ENCODE peak calls at places on chromosome 21, in four cellular contexts. V, X, I and U are unnamed samples.

GRCh38 chr21:46006547-46007497 is 25.3 kb downstream of the COL6A1 start:
- DNase-seq in V (no peak), X (peak; percentile 23), I (no peak), U (no peak)

GRCh38 chr21:25107708-25108107 is 499.6 kb downstream of the MRPL39 start:
- DNase-seq in V (no peak), X (no peak), I (no peak), U (no peak)

GRCh38 chr21:37829447-37829846 is 86.8 kb downstream of the KCNJ6 start:
- DNase-seq in V (no peak), X (no peak), I (no peak), U (no peak)

GRCh38 chr21:25456672-25457071 is 150.6 kb downstream of the MRPL39 start:
- DNase-seq in V (no peak), X (no peak), I (no peak), U (no peak)

GRCh38 chr21:34881421-34881820 is 167.7 kb downstream of the RUNX1 start:
- DNase-seq in V (no peak), X (no peak), I (no peak), U (no peak)

GRCh38 chr21:44304846-44305245 is 5.0 kb downstream of the PFKL start:
- DNase-seq in V (peak; percentile 50), X (no peak), I (no peak), U (peak; percentile 41)

GRCh38 chr21:27314096-27314495 is 347.2 kb upstream of the ADAMTS5 start:
- DNase-seq in V (no peak), X (no peak), I (no peak), U (no peak)

GRCh38 chr21:18335651-18336050 is 67.9 kb downstream of the TMPRSS15 start:
- DNase-seq in V (no peak), X (no peak), I (no peak), U (no peak)

GRCh38 chr21:23131177-23131576 is 2133.0 kb downstream of the NCAM2 start:
- DNase-seq in V (no peak), X (no peak), I (no peak), U (no peak)

GRCh38 chr21:44301961-44302406 is 2.1 kb downstream of the PFKL start:
- DNase-seq in V (no peak), X (no peak), I (no peak), U (no peak)

GRCh38 chr21:36388835-36389234 is 3.6 kb downstream of the CHAF1B start:
- DNase-seq in V (no peak), X (no peak), I (no peak), U (no peak)

DNA sequence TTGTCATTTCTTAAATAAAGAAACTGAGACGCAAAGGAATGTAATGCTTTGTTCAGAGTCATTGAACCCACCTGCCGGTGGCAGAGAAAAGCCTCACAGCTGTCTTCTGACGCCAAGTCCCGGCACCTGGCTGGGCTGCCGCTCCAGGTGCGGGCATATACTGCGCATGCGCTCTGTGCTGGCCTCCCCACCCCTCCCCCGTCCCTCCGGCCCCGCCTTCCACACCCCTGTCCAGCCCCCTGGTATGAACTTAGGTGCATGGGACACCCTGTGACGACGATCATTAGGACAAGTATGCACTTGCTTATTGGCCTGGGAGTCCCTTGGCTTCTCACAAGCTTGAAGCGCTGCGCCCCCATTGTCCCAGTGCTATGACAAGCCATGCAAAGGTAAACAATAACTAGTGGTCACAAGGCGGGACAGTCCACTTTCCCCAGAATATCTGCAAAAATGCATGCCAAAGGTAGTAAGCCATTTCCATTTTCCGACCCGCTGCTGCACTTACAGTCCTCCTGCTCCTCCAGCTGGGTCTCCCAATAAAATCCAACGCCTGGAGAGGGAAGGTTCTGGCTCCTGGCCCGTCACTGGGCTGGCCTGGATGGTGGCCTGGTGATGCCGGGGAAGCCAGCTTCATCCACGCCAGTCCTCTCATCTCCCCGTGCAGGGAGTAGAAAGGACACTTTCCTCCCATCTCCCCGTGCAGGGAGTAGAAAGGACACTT is 100.4 kb downstream of the PSMG1 start:
- DNase-seq in V (no peak), X (peak; percentile 12), I (no peak), U (no peak)
- TF ChIP-seq CTCF in V (no peak), X (no peak), I (no peak), U (no peak)

GRCh38 chr21:41680444-41681335 is 86.2 kb downstream of the RIPK4 start:
- DNase-seq in V (no peak), X (no peak), I (no peak), U (no peak)
- H3K27ac ChIP-seq in V (no peak overlapping the region), X (no peak overlapping the region), I (no peak overlapping the region), U (no peak overlapping the region)

DNA sequence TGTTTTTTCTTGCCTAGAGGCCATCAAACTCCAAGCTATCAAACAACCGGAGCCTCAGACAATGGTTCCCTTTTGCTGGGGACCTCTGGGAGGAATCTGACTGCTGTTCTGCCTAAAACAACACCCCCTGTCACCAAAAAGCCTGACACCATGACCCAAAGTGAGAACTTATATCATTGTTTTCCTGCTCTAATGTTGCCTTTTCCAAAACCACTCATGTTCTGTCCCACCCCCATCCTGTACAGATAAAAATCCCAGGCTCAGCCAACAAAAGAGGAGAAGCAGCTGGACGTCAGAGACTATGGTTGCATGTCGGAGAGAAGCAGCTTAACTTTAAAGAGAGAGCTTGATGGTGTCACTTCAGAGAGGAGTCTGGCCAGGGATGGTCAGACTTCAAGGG is 327.2 kb upstream of the CXADR start:
- DNase-seq in V (no peak), X (no peak), I (no peak), U (no peak)
- H3K27me3 ChIP-seq in V (no peaks in the 10 kb centered on the region), X (no peaks in the 10 kb centered on the region), I (no peaks in the 10 kb centered on the region), U (no peaks in the 10 kb centered on the region)

DNA sequence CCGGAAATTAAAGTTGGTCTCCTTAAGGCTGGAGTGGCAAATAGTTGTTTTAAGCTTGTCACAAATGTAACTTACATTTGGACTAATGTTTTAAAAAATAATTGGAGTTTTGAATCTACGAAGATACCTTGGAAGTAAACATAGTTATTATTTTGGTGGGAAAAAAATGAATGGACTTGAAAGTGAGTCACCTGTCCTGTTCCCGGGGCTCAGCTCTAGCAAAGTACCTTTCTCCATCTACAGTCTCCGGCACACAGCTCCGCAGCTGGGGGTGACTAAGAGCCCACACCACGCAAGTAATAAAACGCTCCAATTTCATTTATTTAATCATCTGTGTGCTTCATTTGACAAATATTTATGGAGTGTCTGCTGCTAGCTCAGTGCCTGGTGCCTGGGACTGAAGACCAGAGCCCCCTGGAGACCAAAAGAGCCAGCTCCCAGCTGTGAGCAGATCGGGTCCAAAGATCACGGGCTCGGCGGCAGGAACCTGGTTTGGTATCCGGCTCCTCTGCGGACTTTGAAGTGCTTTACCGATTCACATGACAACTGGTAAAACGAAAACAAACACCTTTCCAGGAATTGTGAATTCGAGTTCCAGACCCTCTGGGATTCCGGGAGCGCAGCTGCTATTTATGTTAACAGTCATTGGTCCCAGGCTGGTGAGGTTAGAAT is 1.7 kb upstream of the RIPK4 start:
- DNase-seq in V (no peak), X (no peak), I (peak; percentile 91), U (no peak)
- TF ChIP-seq CTCF in V (no peak), X (no peak), I (peak; percentile 23), U (no peak)

GRCh38 chr21:16195476-16195875 is 465.7 kb downstream of the USP25 start:
- DNase-seq in V (no peak), X (no peak), I (no peak), U (no peak)
- H3K27ac ChIP-seq in V (peak overlapping the region; percentile 57), X (peak overlapping the region; percentile 98), I (peak overlapping the region; percentile 70), U (no peak overlapping the region)

DNA sequence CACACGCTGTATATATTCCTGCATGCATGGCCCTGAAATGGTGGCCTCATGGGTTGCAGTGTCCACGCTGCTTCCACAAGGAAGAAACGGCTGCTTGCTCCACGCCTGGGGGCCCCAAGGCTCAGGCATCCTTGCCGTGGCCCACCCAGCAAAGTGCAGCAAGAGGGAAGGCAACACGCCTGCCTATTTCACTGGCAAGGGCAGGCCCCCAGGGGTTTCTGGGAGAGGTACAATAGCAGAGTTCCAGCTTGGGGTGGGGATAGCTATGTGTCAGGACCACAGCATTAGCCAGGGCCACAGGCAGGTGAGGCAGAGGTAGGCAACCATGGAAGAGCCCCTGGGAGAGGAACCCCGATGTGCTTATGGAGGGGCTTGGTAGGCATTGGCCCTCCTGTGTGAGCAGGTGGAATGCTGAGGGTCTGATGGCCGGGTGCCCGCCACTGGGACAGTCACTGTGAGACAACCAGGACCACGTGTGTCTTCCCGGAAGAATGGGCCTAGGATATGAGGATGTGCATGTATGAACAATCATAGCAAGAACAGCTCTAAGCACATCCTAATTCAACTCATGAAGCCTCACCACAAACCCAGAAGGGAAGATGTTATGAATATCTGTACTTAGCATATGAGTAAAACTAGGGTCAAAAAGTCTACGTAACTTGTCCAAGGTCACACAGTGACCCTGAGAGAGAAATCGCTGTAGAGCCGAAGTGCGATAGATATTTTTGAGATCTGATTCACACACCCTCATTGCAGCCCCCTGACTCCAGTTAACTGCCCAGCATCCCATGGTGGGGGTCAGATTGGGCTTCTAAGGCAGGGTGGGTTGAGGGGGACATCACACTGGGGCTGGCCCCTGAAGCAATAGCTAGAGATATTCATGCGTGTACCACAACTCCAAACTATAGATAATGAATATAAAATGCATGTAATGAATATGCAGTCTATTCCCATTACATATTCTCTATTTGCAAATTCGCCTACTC is 11.8 kb downstream of the TFF2 start:
- DNase-seq in V (no peak), X (no peak), I (peak; percentile 29), U (no peak)
- H3K27me3 ChIP-seq in V (peaks cover 7% of the 10 kb centered on the region), X (no peaks in the 10 kb centered on the region), I (peaks cover 5% of the 10 kb centered on the region), U (no peaks in the 10 kb centered on the region)

GRCh38 chr21:15771311-15771710 is 41.5 kb downstream of the USP25 start:
- DNase-seq in V (no peak), X (no peak), I (no peak), U (no peak)

GRCh38 chr21:15774590-15774989 is 44.8 kb downstream of the USP25 start:
- DNase-seq in V (no peak), X (no peak), I (no peak), U (no peak)

GRCh38 chr21:15772654-15773053 is 42.9 kb downstream of the USP25 start:
- DNase-seq in V (no peak), X (no peak), I (no peak), U (no peak)

GRCh38 chr21:15775291-15775690 is 45.5 kb downstream of the USP25 start:
- DNase-seq in V (no peak), X (no peak), I (no peak), U (no peak)

GRCh38 chr21:15775981-15776380 is 46.2 kb downstream of the USP25 start:
- DNase-seq in V (no peak), X (no peak), I (no peak), U (no peak)
- TF ChIP-seq CTCF in V (no peak), X (no peak), I (no peak), U (no peak)

GRCh38 chr21:28962465-28962864 is 30.2 kb downstream of the LTN1 start:
- DNase-seq in V (no peak), X (no peak), I (no peak), U (no peak)

GRCh38 chr21:28963831-28964230 is 28.8 kb downstream of the LTN1 start:
- DNase-seq in V (no peak), X (no peak), I (no peak), U (no peak)

GRCh38 chr21:28961927-28962326 is 30.8 kb downstream of the LTN1 start:
- DNase-seq in V (no peak), X (no peak), I (no peak), U (no peak)

GRCh38 chr21:28960245-28960644 is 32.4 kb downstream of the LTN1 start:
- DNase-seq in V (no peak), X (no peak), I (no peak), U (no peak)

GRCh38 chr21:28959367-28960099 is 33.1 kb downstream of the LTN1 start:
- DNase-seq in V (no peak), X (no peak), I (no peak), U (no peak)
- H3K27ac ChIP-seq in V (no peak overlapping the region), X (peak overlapping the region; percentile 8), I (no peak overlapping the region), U (no peak overlapping the region)